ENCODE peak calls at places on chromosomes 11 and 22, in ten cellular contexts. E is naive thymus-derived CD4-positive, alpha-beta T cell; F is PC-3; J is stimulated activated CD4-positive, alpha-beta T cell treated with anti-CD3 and anti-CD28 coated beads, TNF-alpha, amount 100 ng/mL, for 1 hour; T is activated CD4-positive, alpha-beta T cell treated with anti-CD3 and anti-CD28 coated beads, Interleukin-2, amount 10 ng/mL, durations not matched to agents 7 days and 5 days; A is NT2/D1; W is NCI-H748 treated with DMSO at 0.1 percent for 48 hours; K is HS-5; Z is AG08396; D is NCI-H345. O is an unnamed sample.

GRCh38 chr11:133579165-133580031 is 47.1 kb upstream of the OPCML start:
- DNase-seq in E (no peak), F (no peak), J (no peak), T (no peak), A (no peak), W (no peak), K (no peak), Z (no peak), D (no peak), O (peak)

GRCh38 chr11:44879432-44879831 is 71.3 kb downstream of the TP53I11 start:
- DNase-seq in E (no peak), F (no peak), J (no peak), T (no peak), A (no peak), W (no peak), K (no peak), Z (no peak), D (no peak), O (no peak)

GRCh38 chr11:112555491-112556364 is 295.1 kb upstream of the PLET1 start:
- DNase-seq in E (peak), F (peak), J (peak), T (peak), A (peak), W (no peak), K (no peak), Z (peak), D (peak), O (peak)

GRCh38 chr11:20088368-20089260 is 71.7 kb downstream of the DBX1 start:
- DNase-seq in E (no peak), F (no peak), J (no peak), T (no peak), A (no peak), W (no peak), K (no peak), Z (no peak), D (no peak), O (no peak)

GRCh38 chr11:70135142-70136132 is 57.3 kb downstream of the ANO1 start:
- DNase-seq in E (no peak), F (no peak), J (no peak), T (no peak), A (no peak), W (no peak), K (no peak), Z (no peak), D (no peak), O (peak)

GRCh38 chr11:108341654-108342053 is 118.8 kb downstream of the ATM start:
- DNase-seq in E (no peak), F (no peak), J (no peak), T (no peak), A (no peak), W (no peak), K (no peak), Z (no peak), D (no peak), O (no peak)

GRCh38 chr22:23107487-23108323 is 34.1 kb downstream of the RSPH14 start:
- DNase-seq in E (no peak), F (no peak), J (no peak), T (no peak), A (no peak), W (peak), K (no peak), Z (no peak), D (no peak), O (peak)

GRCh38 chr11:69300124-69301032 is 6.4 kb downstream of the MYEOV start:
- DNase-seq in E (no peak), F (peak), J (no peak), T (no peak), A (no peak), W (no peak), K (peak), Z (peak), D (no peak), O (no peak)

GRCh38 chr11:65649656-65650546 is 12.0 kb downstream of the SIPA1 start:
- DNase-seq in E (no peak), F (no peak), J (no peak), T (no peak), A (no peak), W (no peak), K (no peak), Z (no peak), D (no peak), O (no peak)

GRCh38 chr22:42945736-42946135 is 69.2 kb downstream of the PACSIN2 start:
- DNase-seq in E (no peak), F (no peak), J (no peak), T (no peak), A (no peak), W (no peak), K (no peak), Z (no peak), D (no peak), O (peak)

GRCh38 chr11:2134022-2135010 is 4.9 kb downstream of the IGF2 start:
- DNase-seq in E (no peak), F (no peak), J (no peak), T (no peak), A (no peak), W (no peak), K (no peak), Z (no peak), D (no peak), O (no peak)

GRCh38 chr11:123429851-123430735 is at the start of gene GRAMD1B:
- DNase-seq in E (peak), F (peak), J (peak), T (peak), A (peak), W (peak), K (no peak), Z (peak), D (peak), O (peak)

GRCh38 chr22:40324468-40325305 is 21.6 kb upstream of the ADSL start:
- DNase-seq in E (peak), F (no peak), J (no peak), T (peak), A (no peak), W (no peak), K (no peak), Z (no peak), D (no peak), O (no peak)

GRCh38 chr11:28834877-28835276 is 726.7 kb downstream of the METTL15 start:
- DNase-seq in E (no peak), F (peak), J (no peak), T (no peak), A (no peak), W (no peak), K (peak), Z (peak), D (no peak), O (no peak)

GRCh38 chr11:14902650-14903350 is 10.8 kb upstream of the CYP2R1 start:
- DNase-seq in E (no peak), F (peak), J (no peak), T (no peak), A (no peak), W (no peak), K (no peak), Z (peak), D (no peak), O (no peak)

GRCh38 chr11:3010004-3010403 is 17.9 kb upstream of the NAP1L4 start:
- DNase-seq in E (no peak), F (no peak), J (no peak), T (peak), A (no peak), W (no peak), K (no peak), Z (no peak), D (no peak), O (no peak)

GRCh38 chr22:31089101-31090100 is 8.3 kb downstream of the SMTN start:
- DNase-seq in E (no peak), F (no peak), J (no peak), T (peak), A (no peak), W (no peak), K (no peak), Z (peak), D (no peak), O (peak)

O was measured in NCI-H69.